ENCODE peak calls at places on chromosomes 12 and 14, in five cellular contexts. R is T-helper 9 cell, N is myocyte, C is EL, J is RCC 7860. S is an unnamed sample.

GRCh38 chr14:80117876-80118275 is 93.4 kb downstream of the DIO2 start:
- DNase-seq in R (no peak), N (no peak), C (no peak), J (no peak), S (no peak)

GRCh38 chr14:90587918-90588317 is 191.1 kb downstream of the CALM1 start:
- DNase-seq in R (no peak), N (peak), C (no peak), J (no peak), S (no peak)

GRCh38 chr12:100437038-100437841 is 36.4 kb upstream of the NR1H4 start:
- DNase-seq in R (no peak), N (no peak), C (no peak), J (no peak), S (no peak)

GRCh38 chr12:18296909-18297280 is 35.6 kb downstream of the PIK3C2G start:
- DNase-seq in R (no peak), N (no peak), C (no peak), J (no peak), S (no peak)

GRCh38 chr12:122975790-122976647 is 975 bp downstream of the OGFOD2 start:
- DNase-seq in R (no peak), N (no peak), C (no peak), J (no peak), S (no peak)

GRCh38 chr12:110171636-110172035 is 47.5 kb downstream of the IFT81 start:
- DNase-seq in R (no peak), N (peak), C (no peak), J (no peak), S (no peak)

GRCh38 chr14:67673451-67673850 is 981 bp downstream of the VTI1B start:
- DNase-seq in R (no peak), N (no peak), C (peak), J (no peak), S (no peak)

GRCh38 chr14:55129428-55130193 is 559 bp downstream of the LGALS3 start:
- DNase-seq in R (peak), N (peak), C (peak), J (peak), S (peak)

GRCh38 chr12:7107181-7108041 is 1.6 kb downstream of the C1RL start:
- DNase-seq in R (no peak), N (no peak), C (no peak), J (no peak), S (peak)

GRCh38 chr12:104498211-104498801 is 41.6 kb downstream of the CHST11 start:
- DNase-seq in R (peak), N (peak), C (peak), J (no peak), S (peak)

GRCh38 chr12:53543539-53543938 is 36.3 kb upstream of the NPFF start:
- DNase-seq in R (peak), N (peak), C (peak), J (peak), S (peak)

GRCh38 chr14:73058224-73058922 is at the start of gene RBM25:
- DNase-seq in R (peak), N (peak), C (peak), J (peak), S (peak)

GRCh38 chr12:52207895-52208294 is 16.1 kb upstream of the KRT80 start:
- DNase-seq in R (no peak), N (peak), C (peak), J (no peak), S (no peak)

GRCh38 chr14:68655021-68655811 is 137.7 kb downstream of the ZFP36L1 start:
- DNase-seq in R (no peak), N (peak), C (no peak), J (no peak), S (no peak)

GRCh38 chr12:12357697-12358476 is 1.0 kb downstream of the BORCS5 start:
- DNase-seq in R (no peak), N (peak), C (peak), J (no peak), S (peak)

GRCh38 chr14:25042362-25043299 is 7.3 kb downstream of the STXBP6 start:
- DNase-seq in R (no peak), N (peak), C (peak), J (peak), S (no peak)

GRCh38 chr12:26334621-26335124 is 139.3 kb downstream of the SSPN start:
- DNase-seq in R (no peak), N (no peak), C (no peak), J (no peak), S (no peak)

GRCh38 chr14:23351681-23352505 is 794 bp downstream of the SLC22A17 start:
- DNase-seq in R (no peak), N (no peak), C (peak), J (no peak), S (no peak)

GRCh38 chr14:64970776-64971451 is 1.2 kb downstream of the RAB15 start:
- DNase-seq in R (no peak), N (peak), C (peak), J (no peak), S (no peak)

GRCh38 chr12:89154743-89155530 is 197.4 kb downstream of the DUSP6 start:
- DNase-seq in R (no peak), N (no peak), C (no peak), J (no peak), S (no peak)

GRCh38 chr12:79364197-79364596 is 326.6 kb downstream of the PAWR start:
- DNase-seq in R (no peak), N (no peak), C (no peak), J (no peak), S (no peak)